ENCODE peak calls at places on chromosomes 13 and 19, in ten cellular contexts. W is A549, C is uterus, N is bronchial epithelial cell, B is brain microvascular endothelial cell, X is heart left ventricle, L is prostate gland, Q is fibroblast of lung, D is thoracic aorta, G is left ventricle myocardium inferior. J is an unnamed sample.

GRCh38 chr13:109647046-109647445 is 139.3 kb downstream of the IRS2 start:
- DNase-seq in W (no peak), C (no peak), N (peak; percentile 90), B (peak; percentile 86), X (no peak), L (no peak), Q (peak; percentile 15), D (no peak), G (no peak), J (no peak)

GRCh38 chr19:41427647-41428480 is 690 bp upstream of the B3GNT8 start:
- DNase-seq in W (no peak), C (peak; percentile 54), N (no peak), B (no peak), X (no peak), L (peak; percentile 65), Q (no peak), D (no peak), G (peak; percentile 58), J (no peak)

GRCh38 chr19:42396248-42396541 is 6.1 kb upstream of the CNFN start:
- DNase-seq in W (no peak), C (no peak), N (no peak), B (no peak), X (no peak), L (no peak), Q (no peak), D (no peak), G (no peak), J (no peak)

GRCh38 chr19:34452671-34453253 is 24.6 kb downstream of the UBA2 start:
- DNase-seq in W (no peak), C (no peak), N (no peak), B (no peak), X (no peak), L (no peak), Q (no peak), D (no peak), G (no peak), J (no peak)

GRCh38 chr19:39555883-39556282 is 15.9 kb upstream of the EID2 start:
- DNase-seq in W (no peak), C (no peak), N (no peak), B (no peak), X (no peak), L (no peak), Q (no peak), D (no peak), G (no peak), J (no peak)

GRCh38 chr19:543912-544608 is at the start of gene GZMM:
- DNase-seq in W (no peak), C (no peak), N (no peak), B (no peak), X (no peak), L (no peak), Q (no peak), D (no peak), G (no peak), J (no peak)

GRCh38 chr13:90834700-90835099 is 512.8 kb upstream of the MIR17HG start:
- DNase-seq in W (no peak), C (no peak), N (no peak), B (no peak), X (no peak), L (no peak), Q (no peak), D (no peak), G (no peak), J (no peak)

GRCh38 chr13:39040206-39040605 is 1.9 kb downstream of the NHLRC3 start:
- DNase-seq in W (no peak), C (no peak), N (no peak), B (no peak), X (no peak), L (no peak), Q (no peak), D (no peak), G (no peak), J (no peak)

GRCh38 chr19:43465468-43466120 is at the start of gene LYPD3:
- DNase-seq in W (no peak), C (peak; percentile 21), N (peak; percentile 90), B (no peak), X (no peak), L (peak; percentile 46), Q (no peak), D (no peak), G (no peak), J (no peak)

GRCh38 chr13:81639984-81640582 is 1299.2 kb upstream of the SPRY2 start:
- DNase-seq in W (no peak), C (no peak), N (peak; percentile 32), B (no peak), X (no peak), L (no peak), Q (no peak), D (no peak), G (no peak), J (no peak)

GRCh38 chr19:58395979-58396627 is 647 bp downstream of the RNF225 start:
- DNase-seq in W (no peak), C (no peak), N (no peak), B (no peak), X (no peak), L (no peak), Q (no peak), D (no peak), G (no peak), J (no peak)

GRCh38 chr13:113729329-113730019 is 29.6 kb upstream of the TMEM255B start:
- DNase-seq in W (no peak), C (no peak), N (no peak), B (no peak), X (peak; percentile 46), L (no peak), Q (peak; percentile 14), D (no peak), G (peak; percentile 47), J (no peak)

GRCh38 chr13:110712081-110712848 is 1.2 kb upstream of the ING1 start:
- DNase-seq in W (peak; percentile 61), C (peak; percentile 84), N (peak; percentile 41), B (peak; percentile 63), X (peak; percentile 88), L (peak; percentile 83), Q (peak; percentile 80), D (no peak), G (peak; percentile 87), J (peak; percentile 41)

GRCh38 chr13:49560270-49561063 is 24.9 kb downstream of the RCBTB1 start:
- DNase-seq in W (peak; percentile 9), C (no peak), N (peak; percentile 84), B (peak; percentile 39), X (no peak), L (peak; percentile 73), Q (peak; percentile 20), D (no peak), G (no peak), J (peak; percentile 19)

GRCh38 chr13:48184260-48184659 is 48.7 kb upstream of the ITM2B start:
- DNase-seq in W (no peak), C (no peak), N (no peak), B (no peak), X (no peak), L (no peak), Q (no peak), D (no peak), G (no peak), J (no peak)
- TF ChIP-seq CTCF in W (no peak), C (no peak), N (no peak), B (no peak), X (no peak), L (no peak), Q (no peak), D (no peak), G (no peak), J (no peak)

GRCh38 chr19:16376241-16376640 is 51.6 kb downstream of the KLF2 start:
- DNase-seq in W (no peak), C (no peak), N (no peak), B (no peak), X (no peak), L (no peak), Q (no peak), D (no peak), G (no peak), J (no peak)

GRCh38 chr19:16378291-16378889 is 53.8 kb downstream of the KLF2 start:
- DNase-seq in W (no peak), C (no peak), N (no peak), B (no peak), X (no peak), L (no peak), Q (no peak), D (no peak), G (no peak), J (no peak)

GRCh38 chr19:16376649-16377048 is 52.0 kb downstream of the KLF2 start:
- DNase-seq in W (peak; percentile 33), C (peak; percentile 13), N (no peak), B (no peak), X (no peak), L (no peak), Q (no peak), D (no peak), G (no peak), J (no peak)

GRCh38 chr19:16375936-16376185 is 51.2 kb downstream of the KLF2 start:
- DNase-seq in W (no peak), C (no peak), N (no peak), B (no peak), X (no peak), L (no peak), Q (no peak), D (no peak), G (no peak), J (no peak)

GRCh38 chr19:16377521-16377920 is 52.9 kb downstream of the KLF2 start:
- DNase-seq in W (no peak), C (no peak), N (no peak), B (no peak), X (no peak), L (no peak), Q (no peak), D (no peak), G (no peak), J (no peak)
- H3K4me3 ChIP-seq in W (no peak overlapping the region), C (no peak overlapping the region), N (no peak overlapping the region), B (no peak overlapping the region), X (no peak overlapping the region), L (no peak overlapping the region), Q (no peak overlapping the region), D (no peak overlapping the region), G (no peak overlapping the region), J (no peak overlapping the region)

GRCh38 chr13:40813662-40814454 is 24.4 kb downstream of the SLC25A15 start:
- DNase-seq in W (no peak), C (no peak), N (peak; percentile 36), B (peak; percentile 16), X (no peak), L (no peak), Q (peak; percentile 12), D (no peak), G (no peak), J (no peak)
- TF ChIP-seq CTCF in W (no peak), C (no peak), N (peak; percentile 54), B (peak; percentile 65), X (peak; percentile 23), L (no peak), Q (peak; percentile 67), D (no peak), G (peak; percentile 58), J (peak; percentile 55)

DNA sequence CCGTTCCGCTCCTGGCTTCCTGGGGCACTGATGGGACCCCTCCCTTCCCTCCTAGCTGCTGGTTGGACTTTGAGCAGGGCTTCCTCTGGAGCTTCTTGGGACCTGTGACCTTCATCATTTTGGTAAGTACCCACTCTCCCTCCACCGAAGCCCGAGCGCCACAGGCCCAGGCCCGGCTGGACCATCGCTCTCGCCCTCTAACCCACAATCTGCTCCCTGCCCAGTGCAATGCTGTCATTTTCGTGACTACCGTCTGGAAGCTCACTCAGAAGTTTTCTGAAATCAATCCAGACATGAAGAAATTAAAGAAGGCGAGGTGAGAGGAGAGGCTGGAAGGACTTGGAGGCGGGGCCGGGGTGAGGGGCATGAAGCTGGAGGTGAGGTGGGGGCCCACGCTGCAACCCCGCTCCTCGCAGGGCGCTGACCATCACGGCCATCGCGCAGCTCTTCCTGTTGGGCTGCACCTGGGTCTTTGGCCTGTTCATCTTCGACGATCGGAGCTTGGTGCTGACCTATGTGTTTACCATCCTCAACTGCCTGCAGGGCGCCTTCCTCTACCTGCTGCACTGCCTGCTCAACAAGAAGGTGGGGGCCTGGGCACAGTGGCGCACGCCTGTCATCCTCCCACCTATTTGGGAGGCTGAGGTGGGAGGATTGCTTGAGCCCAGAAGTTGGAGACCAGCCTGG is 12.4 kb downstream of the DDX39A start:
- DNase-seq in W (no peak), C (no peak), N (no peak), B (no peak), X (no peak), L (no peak), Q (no peak), D (no peak), G (no peak), J (no peak)
- H3K4me3 ChIP-seq in W (no peak overlapping the region), C (no peak overlapping the region), N (no peak overlapping the region), B (no peak overlapping the region), X (no peak overlapping the region), L (peak overlapping the region; percentile 25), Q (no peak overlapping the region), D (no peak overlapping the region), G (peak overlapping the region; percentile 56), J (no peak overlapping the region)

J was measured in astrocyte of the cerebellum.